ENCODE peak calls at places on chromosomes 2 and 18, in eight cellular contexts. G is A549; F is cardiac muscle cell; M is CD8-positive, alpha-beta T cell; X is left ventricle myocardium inferior; S is astrocyte of the spinal cord; I is fibroblast of pulmonary artery; J is BE2C. T is an unnamed sample.

GRCh38 chr2:173354073-173354600 is 535 bp upstream of the CDCA7 start:
- DNase-seq in M (no peak), X (no peak), J (peak; percentile 57), G (peak; percentile 72), I (no peak), S (no peak), F (no peak), T (no peak)

GRCh38 chr2:106208399-106208798 is 14.3 kb upstream of the UXS1 start:
- DNase-seq in X (no peak), F (no peak), M (no peak), S (no peak), I (no peak), J (no peak), G (no peak), T (no peak)

GRCh38 chr2:164882276-164882675 is 40.7 kb upstream of the COBLL1 start:
- DNase-seq in M (no peak), X (no peak), F (no peak), I (no peak), J (no peak), S (peak; percentile 49), G (no peak), T (no peak)

GRCh38 chr2:219469186-219469724 is 29.4 kb upstream of the GMPPA start:
- DNase-seq in X (no peak), F (no peak), M (no peak), G (peak; percentile 40), S (peak; percentile 53), I (peak; percentile 53), J (peak; percentile 49), T (no peak)

GRCh38 chr2:74507926-74508520 is 528 bp upstream of the PCGF1 start:
- DNase-seq in X (no peak), J (peak; percentile 91), I (peak; percentile 29), F (no peak), M (no peak), S (no peak), G (no peak), T (peak; percentile 95)

GRCh38 chr2:1051075-1051474 is 100.4 kb downstream of the SNTG2 start:
- DNase-seq in G (peak; percentile 16), F (no peak), J (no peak), I (peak; percentile 30), X (no peak), S (peak; percentile 8), M (no peak), T (peak; percentile 30)

GRCh38 chr18:7927119-7927518 is 360.0 kb downstream of the PTPRM start:
- DNase-seq in G (no peak), F (peak; percentile 23), J (no peak), S (no peak), I (no peak), M (no peak), X (no peak), T (no peak)

GRCh38 chr2:227406177-227407031 is 18.7 kb upstream of the SCYGR1 start:
- DNase-seq in J (peak; percentile 66), F (peak; percentile 96), S (peak; percentile 97), M (no peak), G (peak; percentile 98), X (peak; percentile 20), I (peak; percentile 99), T (peak; percentile 50)

GRCh38 chr18:49062832-49063226 is 112.1 kb upstream of the SMAD7 start:
- DNase-seq in F (no peak), X (no peak), M (no peak), I (no peak), S (no peak), G (no peak), J (no peak), T (no peak)

GRCh38 chr2:55033076-55033742 is 17.0 kb downstream of the RTN4 start:
- DNase-seq in F (no peak), J (no peak), S (no peak), I (no peak), M (no peak), G (no peak), X (no peak), T (no peak)

GRCh38 chr2:230068658-230069080 is at the start of gene SLC16A14:
- DNase-seq in I (peak; percentile 66), M (peak; percentile 4), S (peak; percentile 63), X (no peak), G (peak; percentile 63), J (peak; percentile 23), F (peak; percentile 53), T (peak; percentile 9)

GRCh38 chr2:239467956-239468490 is 67.2 kb upstream of the HDAC4 start:
- DNase-seq in J (no peak), X (no peak), M (no peak), I (no peak), S (no peak), G (no peak), F (no peak), T (no peak)

GRCh38 chr18:77062518-77063003 is 70.0 kb downstream of the MBP start:
- DNase-seq in F (no peak), G (no peak), M (no peak), S (peak; percentile 87), X (no peak), I (peak; percentile 96), J (no peak), T (no peak)

GRCh38 chr2:48332286-48332685 is 197.7 kb upstream of the STON1 start:
- DNase-seq in X (no peak), M (no peak), J (no peak), I (peak; percentile 69), G (no peak), F (no peak), S (no peak), T (no peak)

GRCh38 chr2:70044290-70045040 is 42.8 kb upstream of the PCBP1 start:
- DNase-seq in F (no peak), G (no peak), X (no peak), S (no peak), I (no peak), J (peak; percentile 15), M (no peak), T (no peak)

GRCh38 chr18:58416704-58417683 is 211.9 kb downstream of the ALPK2 start:
- DNase-seq in S (peak; percentile 78), G (peak; percentile 26), I (peak; percentile 72), M (no peak), F (no peak), X (no peak), J (no peak), T (peak; percentile 53)

GRCh38 chr2:45922577-45922988 is 271.1 kb downstream of the PRKCE start:
- DNase-seq in S (peak; percentile 43), X (peak; percentile 72), I (peak; percentile 62), J (peak; percentile 87), F (peak; percentile 90), G (no peak), M (no peak), T (peak; percentile 91)

GRCh38 chr2:73986085-73986680 is 1.5 kb downstream of the TET3 start:
- DNase-seq in M (no peak), I (no peak), X (no peak), S (no peak), J (no peak), F (no peak), G (no peak), T (no peak)

GRCh38 chr18:10131783-10132381 is 218.1 kb downstream of the VAPA start:
- DNase-seq in X (no peak), M (no peak), J (no peak), S (peak; percentile 32), I (no peak), F (peak; percentile 59), G (no peak), T (no peak)
- H3K4me3 ChIP-seq in X (peak overlapping the region; percentile 64), M (no peak overlapping the region), J (no peak overlapping the region), S (peak overlapping the region; percentile 13), I (no peak overlapping the region), F (peak overlapping the region; percentile 11), G (peak overlapping the region; percentile 25), T (no peak overlapping the region)

GRCh38 chr2:118903489-118904215 is 38.3 kb upstream of the MARCO start:
- DNase-seq in G (no peak), S (no peak), I (no peak), F (no peak), X (no peak), J (no peak), M (no peak), T (no peak)
- TF ChIP-seq CTCF in G (no peak), S (no peak), I (no peak), F (no peak), X (no peak), J (no peak), M (no peak), T (no peak)

DNA sequence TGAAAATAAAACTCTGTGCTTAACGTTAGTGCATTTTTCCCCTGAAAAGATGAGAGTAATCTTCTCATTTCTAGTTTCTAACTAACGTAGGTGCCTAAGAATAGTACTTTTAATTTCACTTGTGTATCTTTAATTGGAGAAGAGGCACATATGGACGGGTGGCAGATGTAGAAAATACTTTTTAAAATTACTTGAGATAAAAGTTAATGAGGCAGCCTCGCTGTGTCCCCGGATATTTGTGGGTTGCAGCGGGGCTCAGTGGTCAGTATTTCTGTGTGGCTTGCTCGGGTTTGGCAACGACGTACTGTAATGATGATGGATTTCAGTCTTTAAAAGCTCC is 6.9 kb downstream of the GATA6 start:
- DNase-seq in M (no peak), F (no peak), I (no peak), S (no peak), G (no peak), J (no peak), X (no peak), T (no peak)
- H3K4me3 ChIP-seq in M (no peak overlapping the region), F (peak overlapping the region; percentile 94), I (peak overlapping the region; percentile 70), S (peak overlapping the region; percentile 10), G (no peak overlapping the region), J (no peak overlapping the region), X (peak overlapping the region; percentile 99), T (no peak overlapping the region)

DNA sequence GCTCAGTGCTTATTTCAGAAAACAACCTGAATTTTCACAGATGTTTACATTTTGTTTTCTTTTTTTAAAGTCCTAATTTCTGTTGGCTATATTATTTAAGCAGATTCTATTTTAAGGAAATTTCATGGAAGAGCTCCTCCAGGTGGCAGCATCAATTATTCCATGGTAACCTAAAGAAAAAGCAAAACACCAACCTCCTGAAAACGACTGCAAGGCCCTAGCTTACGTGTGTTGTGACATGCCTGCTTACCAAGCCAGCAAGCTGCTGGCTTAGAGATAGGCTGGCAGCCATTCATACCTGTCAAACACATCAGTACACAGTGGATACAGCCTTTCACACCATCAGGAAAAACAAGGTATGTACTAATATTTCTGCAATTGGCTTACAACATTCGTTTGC is 64.9 kb downstream of the LPIN2 start:
- DNase-seq in I (peak; percentile 81), M (no peak), S (peak; percentile 66), F (peak; percentile 42), G (peak; percentile 54), J (no peak), X (no peak), T (no peak)
- TF ChIP-seq CTCF in I (peak; percentile 54), M (no peak), S (peak; percentile 50), F (peak; percentile 50), G (peak; percentile 47), J (peak; percentile 14), X (peak; percentile 46), T (peak; percentile 11)

GRCh38 chr2:216215991-216216390 is 106.8 kb downstream of the XRCC5 start:
- DNase-seq in S (no peak), G (peak; percentile 45), M (no peak), X (no peak), I (peak; percentile 37), F (peak; percentile 53), J (peak; percentile 40), T (no peak)
- H3K4me3 ChIP-seq in S (no peak overlapping the region), G (no peak overlapping the region), M (no peak overlapping the region), X (no peak overlapping the region), I (no peak overlapping the region), F (no peak overlapping the region), J (no peak overlapping the region), T (no peak overlapping the region)

T was measured in WERI-Rb-1.